ENCODE peak calls at places on chromosomes 3 and 15, in eight cellular contexts. Q is body of pancreas; Z is mucosa of descending colon; T is HCT116; G is CD8-positive, alpha-beta T cell; U is lower lobe of right lung; C is IMR-90; K is upper lobe of right lung. X is an unnamed sample.

GRCh38 chr15:100759116-100759515 is 120.5 kb upstream of the ALDH1A3 start:
- ATAC-seq in Z (no peak), K (no peak), Q (no peak), C (peak; percentile 86), U (no peak), T (no peak), G (no peak), X (no peak)

GRCh38 chr3:11434017-11434526 is 161.9 kb downstream of the ATG7 start:
- ATAC-seq in T (no peak), C (peak; percentile 73), U (peak; percentile 54), Q (peak; percentile 62), K (peak; percentile 58), Z (peak; percentile 50), G (no peak), X (peak; percentile 84)

GRCh38 chr3:25120666-25121065 is 307.4 kb upstream of the RARB start:
- ATAC-seq in C (no peak), T (no peak), U (no peak), Z (peak; percentile 79), G (no peak), K (no peak), Q (no peak), X (no peak)

GRCh38 chr3:41920406-41920970 is 41.4 kb downstream of the ULK4 start:
- ATAC-seq in G (no peak), Q (no peak), Z (no peak), C (no peak), U (no peak), K (no peak), T (no peak), X (no peak)

GRCh38 chr3:182970811-182971418 is 9.4 kb downstream of the DCUN1D1 start:
- ATAC-seq in T (no peak), Z (peak; percentile 96), U (no peak), Q (no peak), G (no peak), K (no peak), C (no peak), X (no peak)

GRCh38 chr3:32952369-32953067 is 1.1 kb downstream of the CCR4 start:
- ATAC-seq in G (no peak), T (no peak), Z (no peak), U (no peak), K (no peak), Q (no peak), C (no peak), X (no peak)

GRCh38 chr3:196202516-196202970 is 8.7 kb downstream of the ZDHHC19 start:
- ATAC-seq in U (peak; percentile 80), T (no peak), Q (no peak), Z (peak; percentile 64), C (peak; percentile 68), G (no peak), K (peak; percentile 81), X (peak; percentile 69)

GRCh38 chr3:159128628-159129027 is 326.8 kb downstream of the MFSD1 start:
- ATAC-seq in Q (no peak), U (no peak), G (no peak), T (peak; percentile 20), C (no peak), K (no peak), Z (no peak), X (peak; percentile 39)

GRCh38 chr3:15319575-15319974 is 12.8 kb downstream of the SH3BP5 start:
- ATAC-seq in U (peak; percentile 88), K (peak; percentile 82), T (no peak), Z (peak; percentile 50), C (no peak), G (no peak), Q (peak; percentile 52), X (peak; percentile 81)

GRCh38 chr3:162073422-162073821 is 576.8 kb downstream of the OTOL1 start:
- ATAC-seq in G (no peak), Z (no peak), Q (no peak), K (no peak), U (no peak), C (no peak), T (no peak), X (no peak)

GRCh38 chr15:31480356-31481058 is 153.9 kb downstream of the KLF13 start:
- ATAC-seq in U (no peak), Z (no peak), C (no peak), K (no peak), G (no peak), T (no peak), Q (no peak), X (no peak)

GRCh38 chr3:29144807-29145206 is 136.1 kb upstream of the RBMS3 start:
- ATAC-seq in K (no peak), C (peak; percentile 52), Z (no peak), G (no peak), T (no peak), U (peak; percentile 42), Q (no peak), X (no peak)

GRCh38 chr15:47857384-47858168 is 140.3 kb downstream of the SEMA6D start:
- ATAC-seq in C (no peak), Z (no peak), Q (peak; percentile 89), K (no peak), U (no peak), T (no peak), G (no peak), X (no peak)

GRCh38 chr3:122794483-122794778 is 438 bp upstream of the SLC49A4 start:
- ATAC-seq in C (no peak), T (no peak), K (no peak), Q (no peak), U (no peak), G (no peak), Z (no peak), X (no peak)

GRCh38 chr15:95864467-95864886 is 466.0 kb upstream of the NR2F2 start:
- ATAC-seq in G (peak; percentile 61), C (peak; percentile 48), T (no peak), K (no peak), Z (no peak), Q (no peak), U (no peak), X (no peak)

GRCh38 chr3:155807823-155808222 is 1.7 kb upstream of the C3orf33 start:
- ATAC-seq in K (no peak), Z (no peak), Q (no peak), C (no peak), U (no peak), T (no peak), G (no peak), X (no peak)

GRCh38 chr15:71789616-71790015 is 20.7 kb upstream of the NR2E3 start:
- ATAC-seq in G (no peak), Z (no peak), C (no peak), T (no peak), K (no peak), U (no peak), Q (no peak), X (no peak)

GRCh38 chr3:73401616-73402265 is 223.0 kb downstream of the PDZRN3 start:
- ATAC-seq in Q (no peak), Z (peak; percentile 46), C (peak; percentile 25), U (peak; percentile 47), G (no peak), K (no peak), T (no peak), X (peak; percentile 70)

GRCh38 chr3:196016485-196016884 is 65.4 kb downstream of the TFRC start:
- ATAC-seq in Z (no peak), U (no peak), C (peak; percentile 98), Q (no peak), T (peak; percentile 69), K (no peak), G (no peak), X (no peak)

DNA sequence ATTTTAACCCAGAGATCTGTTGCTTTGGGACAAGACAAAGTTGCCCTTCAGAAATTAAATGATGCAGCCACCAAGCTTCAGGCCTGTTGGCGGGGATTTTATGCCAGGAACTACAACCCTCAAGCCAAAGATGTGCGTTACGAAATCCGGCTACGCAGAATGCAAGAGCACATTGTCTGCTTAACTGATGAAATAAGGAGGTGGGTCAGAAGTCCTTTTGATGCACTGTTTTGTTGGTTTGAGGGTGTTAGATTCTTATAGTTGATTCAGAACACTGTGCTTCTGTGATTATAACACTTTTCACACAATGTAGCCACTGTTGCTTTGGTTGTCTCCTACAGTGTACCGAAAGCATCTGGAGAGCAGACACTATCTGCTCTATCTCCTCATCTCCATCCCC is 20.8 kb upstream of the NXPE3 start:
- ATAC-seq in K (no peak), Q (no peak), Z (no peak), T (no peak), G (no peak), C (no peak), U (no peak), X (no peak)
- H3K4me1 ChIP-seq in K (no peaks in the 10 kb centered on the region), Q (no peaks in the 10 kb centered on the region), Z (no peaks in the 10 kb centered on the region), T (no peaks in the 10 kb centered on the region), G (no peaks in the 10 kb centered on the region), C (no peaks in the 10 kb centered on the region), U (no peaks in the 10 kb centered on the region), X (no peaks in the 10 kb centered on the region)

GRCh38 chr3:100910986-100911385 is 82.2 kb downstream of the ABI3BP start:
- ATAC-seq in Q (no peak), U (no peak), Z (no peak), T (no peak), C (no peak), G (no peak), K (no peak), X (no peak)
- TF ChIP-seq CTCF in Q (no peak), U (no peak), Z (no peak), T (no peak), C (no peak), G (no peak), K (no peak), X (no peak)

GRCh38 chr15:85010114-85010471 is 28.4 kb downstream of the PDE8A start:
- ATAC-seq in G (no peak), Z (peak; percentile 69), U (no peak), K (peak; percentile 11), C (no peak), T (no peak), Q (peak; percentile 6), X (no peak)

GRCh38 chr15:85008474-85009260 is 27.0 kb downstream of the PDE8A start:
- ATAC-seq in Z (peak; percentile 58), Q (no peak), T (no peak), U (no peak), C (no peak), K (peak; percentile 10), G (no peak), X (no peak)

GRCh38 chr15:85011210-85011571 is 29.5 kb downstream of the PDE8A start:
- ATAC-seq in G (no peak), T (no peak), U (no peak), C (no peak), K (no peak), Z (no peak), Q (no peak), X (peak; percentile 10)

GRCh38 chr15:85009435-85009834 is 27.8 kb downstream of the PDE8A start:
- ATAC-seq in G (no peak), C (peak; percentile 71), U (no peak), K (no peak), Z (no peak), T (no peak), Q (no peak), X (no peak)

GRCh38 chr15:85010472-85011209 is 29.0 kb downstream of the PDE8A start:
- ATAC-seq in C (no peak), G (no peak), Z (peak; percentile 69), K (peak; percentile 65), Q (peak; percentile 85), U (peak; percentile 67), T (no peak), X (peak; percentile 81)
- H3K4me3 ChIP-seq in C (no peak overlapping the region), G (no peak overlapping the region), Z (no peak overlapping the region), K (no peak overlapping the region), Q (no peak overlapping the region), U (no peak overlapping the region), T (no peak overlapping the region), X (no peak overlapping the region)

DNA sequence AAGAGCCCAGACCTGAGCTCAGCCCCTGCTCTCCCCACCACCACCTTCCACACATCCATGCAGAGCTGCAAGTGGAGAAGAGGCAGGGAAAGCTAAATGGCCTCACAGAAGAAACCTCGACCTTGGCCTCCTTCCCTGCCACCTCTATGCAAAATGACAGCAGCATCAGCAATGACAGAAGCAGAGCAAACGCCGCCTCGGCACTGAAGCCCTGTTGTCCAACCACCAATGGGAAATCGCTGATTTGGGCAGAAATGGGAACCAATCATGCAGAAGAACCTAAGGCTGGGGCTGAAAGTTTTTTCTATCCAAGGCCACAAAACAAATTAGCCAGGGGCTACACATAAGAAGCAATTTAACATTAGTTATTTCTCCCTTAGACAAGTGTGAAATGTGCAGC is 22.0 kb downstream of the ANP32A start:
- ATAC-seq in G (no peak), C (no peak), T (no peak), K (no peak), U (no peak), Q (no peak), Z (no peak), X (no peak)
- H3K4me1 ChIP-seq in G (peaks cover 50% of the 10 kb centered on the region), C (peaks cover 11% of the 10 kb centered on the region), T (no peaks in the 10 kb centered on the region), K (peaks cover 68% of the 10 kb centered on the region), U (peaks cover 74% of the 10 kb centered on the region), Q (peaks cover 43% of the 10 kb centered on the region), Z (peaks cover 42% of the 10 kb centered on the region), X (no peaks in the 10 kb centered on the region)

X was measured in gastroesophageal sphincter.